ENCODE peak calls at places on chromosomes 3 and 15, in nine cellular contexts. One of them, this sample, is unnamed.

GRCh38 chr3:186790261-186790981 is 7.0 kb downstream of the EIF4A2 start:
- DNase-seq in fibroblast of mammary gland: peak; percentile 72
- DNase-seq in left lung: no peak
- DNase-seq in Calu3: no peak
- DNase-seq in mucosa of descending colon: no peak
- DNase-seq in AG09319: no peak
- DNase-seq in esophagus squamous epithelium: no peak
- DNase-seq in GM13977: no peak
- DNase-seq in BE2C: peak; percentile 14
- DNase-seq in this sample: no peak

GRCh38 chr15:58396181-58396580 is 35.6 kb upstream of the LIPC start:
- DNase-seq in Calu3: no peak
- DNase-seq in left lung: no peak
- DNase-seq in mucosa of descending colon: no peak
- DNase-seq in AG09319: peak; percentile 83
- DNase-seq in fibroblast of mammary gland: peak; percentile 98
- DNase-seq in esophagus squamous epithelium: no peak
- DNase-seq in BE2C: no peak
- DNase-seq in GM13977: no peak
- DNase-seq in this sample: no peak

GRCh38 chr3:184016820-184017671 is 638 bp downstream of the ABCC5 start:
- DNase-seq in mucosa of descending colon: peak; percentile 73
- DNase-seq in Calu3: peak; percentile 78
- DNase-seq in left lung: peak; percentile 95
- DNase-seq in BE2C: peak; percentile 81
- DNase-seq in fibroblast of mammary gland: peak; percentile 51
- DNase-seq in esophagus squamous epithelium: no peak
- DNase-seq in GM13977: peak; percentile 78
- DNase-seq in AG09319: no peak
- DNase-seq in this sample: no peak

GRCh38 chr15:89335289-89336041 is 841 bp upstream of the POLG start:
- DNase-seq in left lung: no peak
- DNase-seq in Calu3: no peak
- DNase-seq in GM13977: no peak
- DNase-seq in BE2C: peak; percentile 78
- DNase-seq in fibroblast of mammary gland: no peak
- DNase-seq in mucosa of descending colon: peak; percentile 71
- DNase-seq in AG09319: no peak
- DNase-seq in esophagus squamous epithelium: no peak
- DNase-seq in this sample: no peak

GRCh38 chr3:104943931-104944330 is 422.8 kb upstream of the ALCAM start:
- DNase-seq in esophagus squamous epithelium: no peak
- DNase-seq in GM13977: no peak
- DNase-seq in AG09319: no peak
- DNase-seq in mucosa of descending colon: no peak
- DNase-seq in BE2C: no peak
- DNase-seq in left lung: no peak
- DNase-seq in fibroblast of mammary gland: peak; percentile 43
- DNase-seq in Calu3: no peak
- DNase-seq in this sample: no peak

GRCh38 chr3:43423142-43423541 is 136.8 kb downstream of the SNRK start:
- DNase-seq in BE2C: peak; percentile 61
- DNase-seq in Calu3: no peak
- DNase-seq in esophagus squamous epithelium: no peak
- DNase-seq in AG09319: no peak
- DNase-seq in mucosa of descending colon: no peak
- DNase-seq in fibroblast of mammary gland: peak; percentile 76
- DNase-seq in GM13977: no peak
- DNase-seq in left lung: no peak
- DNase-seq in this sample: no peak

GRCh38 chr3:39812537-39812936 is 3.1 kb downstream of the MYRIP start:
- DNase-seq in mucosa of descending colon: no peak
- DNase-seq in BE2C: peak; percentile 29
- DNase-seq in fibroblast of mammary gland: no peak
- DNase-seq in AG09319: no peak
- DNase-seq in GM13977: no peak
- DNase-seq in Calu3: peak; percentile 30
- DNase-seq in left lung: no peak
- DNase-seq in esophagus squamous epithelium: no peak
- DNase-seq in this sample: no peak

GRCh38 chr3:13657660-13658435 is 108.9 kb downstream of the FBLN2 start:
- DNase-seq in mucosa of descending colon: no peak
- DNase-seq in Calu3: peak; percentile 80
- DNase-seq in esophagus squamous epithelium: no peak
- DNase-seq in GM13977: peak; percentile 91
- DNase-seq in left lung: no peak
- DNase-seq in BE2C: peak; percentile 59
- DNase-seq in AG09319: no peak
- DNase-seq in fibroblast of mammary gland: peak; percentile 27
- DNase-seq in this sample: no peak

GRCh38 chr3:131072845-131073244 is 46.2 kb downstream of the NEK11 start:
- DNase-seq in mucosa of descending colon: no peak
- DNase-seq in Calu3: no peak
- DNase-seq in esophagus squamous epithelium: no peak
- DNase-seq in left lung: no peak
- DNase-seq in BE2C: peak; percentile 44
- DNase-seq in fibroblast of mammary gland: peak; percentile 72
- DNase-seq in AG09319: peak; percentile 14
- DNase-seq in GM13977: no peak
- DNase-seq in this sample: no peak

GRCh38 chr3:32399030-32399620 is 7.5 kb downstream of the CMTM7 start:
- DNase-seq in fibroblast of mammary gland: peak; percentile 72
- DNase-seq in BE2C: peak; percentile 40
- DNase-seq in left lung: no peak
- DNase-seq in AG09319: no peak
- DNase-seq in mucosa of descending colon: no peak
- DNase-seq in GM13977: peak; percentile 58
- DNase-seq in Calu3: peak; percentile 53
- DNase-seq in esophagus squamous epithelium: no peak
- DNase-seq in this sample: no peak

DNA sequence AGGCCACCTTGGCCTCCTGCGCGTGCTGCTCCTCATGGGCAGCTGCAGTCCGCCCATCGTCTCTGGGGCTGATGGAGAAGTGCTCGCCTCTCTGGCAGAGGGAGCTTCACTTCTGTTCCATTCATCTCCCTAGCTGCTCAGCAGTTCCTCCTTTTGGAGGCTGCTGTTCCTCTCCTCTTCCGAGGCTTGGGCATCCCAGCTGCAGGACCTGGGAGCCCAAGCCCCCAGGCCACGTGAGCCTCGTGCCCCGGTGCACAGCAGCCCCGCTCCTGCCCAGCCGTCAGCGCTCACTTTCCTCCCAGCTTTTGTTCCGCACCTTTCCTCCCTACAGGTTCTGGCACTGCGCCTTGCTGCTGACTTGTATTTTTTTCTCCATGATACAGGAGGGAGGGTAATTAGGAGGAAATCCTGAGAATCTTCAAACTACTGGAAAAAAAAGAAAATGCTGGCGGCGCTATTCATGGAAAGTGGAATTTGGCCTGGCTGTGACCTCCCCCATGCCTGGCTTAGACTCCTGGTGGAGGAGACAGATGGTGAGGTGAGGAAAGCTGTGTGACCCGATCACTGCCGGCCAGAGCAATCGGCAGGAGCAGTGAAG is 210.1 kb downstream of the CHST2 start:
- DNase-seq in mucosa of descending colon: no peak
- DNase-seq in esophagus squamous epithelium: no peak
- DNase-seq in BE2C: no peak
- DNase-seq in GM13977: no peak
- DNase-seq in Calu3: no peak
- DNase-seq in left lung: peak; percentile 41
- DNase-seq in fibroblast of mammary gland: peak; percentile 43
- DNase-seq in AG09319: no peak
- DNase-seq in this sample: no peak
- TF ChIP-seq CTCF in mucosa of descending colon: no peak
- TF ChIP-seq CTCF in esophagus squamous epithelium: no peak
- TF ChIP-seq CTCF in BE2C: no peak
- TF ChIP-seq CTCF in GM13977: no peak
- TF ChIP-seq CTCF in Calu3: no peak
- TF ChIP-seq CTCF in left lung: no peak
- TF ChIP-seq CTCF in fibroblast of mammary gland: no peak
- TF ChIP-seq CTCF in AG09319: no peak
- TF ChIP-seq CTCF in this sample: no peak

GRCh38 chr3:127822836-127823589 is 698 bp upstream of the MGLL start:
- DNase-seq in mucosa of descending colon: peak; percentile 81
- DNase-seq in BE2C: peak; percentile 48
- DNase-seq in AG09319: no peak
- DNase-seq in left lung: peak; percentile 91
- DNase-seq in Calu3: peak; percentile 52
- DNase-seq in GM13977: peak; percentile 75
- DNase-seq in fibroblast of mammary gland: no peak
- DNase-seq in esophagus squamous epithelium: no peak
- DNase-seq in this sample: peak; percentile 61
- TF ChIP-seq CTCF in mucosa of descending colon: no peak
- TF ChIP-seq CTCF in BE2C: no peak
- TF ChIP-seq CTCF in AG09319: peak; percentile 35
- TF ChIP-seq CTCF in left lung: no peak
- TF ChIP-seq CTCF in Calu3: no peak
- TF ChIP-seq CTCF in GM13977: peak; percentile 49
- TF ChIP-seq CTCF in fibroblast of mammary gland: no peak
- TF ChIP-seq CTCF in esophagus squamous epithelium: peak; percentile 14
- TF ChIP-seq CTCF in this sample: peak; percentile 18

GRCh38 chr3:50256978-50257890 is 11.7 kb upstream of the SEMA3B start:
- DNase-seq in GM13977: no peak
- DNase-seq in esophagus squamous epithelium: no peak
- DNase-seq in fibroblast of mammary gland: no peak
- DNase-seq in AG09319: no peak
- DNase-seq in BE2C: peak; percentile 59
- DNase-seq in Calu3: peak; percentile 78
- DNase-seq in mucosa of descending colon: no peak
- DNase-seq in left lung: no peak
- DNase-seq in this sample: no peak
- TF ChIP-seq CTCF in GM13977: peak; percentile 51
- TF ChIP-seq CTCF in esophagus squamous epithelium: peak; percentile 34
- TF ChIP-seq CTCF in fibroblast of mammary gland: peak; percentile 60
- TF ChIP-seq CTCF in AG09319: peak; percentile 55
- TF ChIP-seq CTCF in BE2C: peak; percentile 63
- TF ChIP-seq CTCF in Calu3: peak; percentile 72
- TF ChIP-seq CTCF in mucosa of descending colon: peak; percentile 48
- TF ChIP-seq CTCF in left lung: peak; percentile 18
- TF ChIP-seq CTCF in this sample: peak; percentile 51

GRCh38 chr15:80915462-80915861 is 74.2 kb downstream of the MESD start:
- DNase-seq in BE2C: no peak
- DNase-seq in GM13977: no peak
- DNase-seq in fibroblast of mammary gland: no peak
- DNase-seq in AG09319: no peak
- DNase-seq in Calu3: no peak
- DNase-seq in left lung: no peak
- DNase-seq in mucosa of descending colon: no peak
- DNase-seq in esophagus squamous epithelium: no peak
- DNase-seq in this sample: no peak
- TF ChIP-seq CTCF in BE2C: no peak
- TF ChIP-seq CTCF in GM13977: no peak
- TF ChIP-seq CTCF in fibroblast of mammary gland: no peak
- TF ChIP-seq CTCF in AG09319: no peak
- TF ChIP-seq CTCF in Calu3: no peak
- TF ChIP-seq CTCF in left lung: no peak
- TF ChIP-seq CTCF in mucosa of descending colon: no peak
- TF ChIP-seq CTCF in esophagus squamous epithelium: no peak
- TF ChIP-seq CTCF in this sample: no peak

GRCh38 chr3:115913069-115913686 is 289.9 kb downstream of the GAP43 start:
- DNase-seq in Calu3: no peak
- DNase-seq in GM13977: no peak
- DNase-seq in AG09319: no peak
- DNase-seq in BE2C: no peak
- DNase-seq in mucosa of descending colon: no peak
- DNase-seq in fibroblast of mammary gland: peak; percentile 16
- DNase-seq in left lung: no peak
- DNase-seq in esophagus squamous epithelium: no peak
- DNase-seq in this sample: no peak
- TF ChIP-seq CTCF in Calu3: no peak
- TF ChIP-seq CTCF in GM13977: peak; percentile 30
- TF ChIP-seq CTCF in AG09319: peak; percentile 28
- TF ChIP-seq CTCF in BE2C: peak; percentile 39
- TF ChIP-seq CTCF in mucosa of descending colon: no peak
- TF ChIP-seq CTCF in fibroblast of mammary gland: peak; percentile 41
- TF ChIP-seq CTCF in left lung: peak; percentile 20
- TF ChIP-seq CTCF in esophagus squamous epithelium: no peak
- TF ChIP-seq CTCF in this sample: no peak

DNA sequence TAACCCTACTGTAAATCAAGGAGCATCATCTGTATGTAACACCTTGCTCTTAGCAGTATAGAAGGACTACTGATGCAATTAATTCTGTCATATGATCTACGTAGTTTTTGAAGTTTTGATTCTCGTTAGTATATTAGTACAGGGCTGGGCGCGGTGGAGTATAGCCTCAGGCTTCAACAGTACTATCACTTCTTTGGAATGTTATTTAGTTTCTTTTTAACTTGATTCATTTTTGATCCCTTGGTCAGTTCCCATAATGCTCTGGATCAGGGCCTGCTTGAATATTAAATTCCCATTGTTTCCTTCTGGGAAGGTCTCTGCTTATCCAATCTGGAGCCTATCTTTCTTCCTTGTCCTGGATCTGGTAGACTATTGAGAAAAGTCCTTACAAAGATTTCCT is 23.9 kb upstream of the AP4E1 start:
- DNase-seq in AG09319: no peak
- DNase-seq in mucosa of descending colon: no peak
- DNase-seq in esophagus squamous epithelium: no peak
- DNase-seq in GM13977: no peak
- DNase-seq in left lung: no peak
- DNase-seq in Calu3: no peak
- DNase-seq in fibroblast of mammary gland: peak; percentile 35
- DNase-seq in BE2C: no peak
- DNase-seq in this sample: no peak
- TF ChIP-seq CTCF in AG09319: no peak
- TF ChIP-seq CTCF in mucosa of descending colon: no peak
- TF ChIP-seq CTCF in esophagus squamous epithelium: no peak
- TF ChIP-seq CTCF in GM13977: no peak
- TF ChIP-seq CTCF in left lung: no peak
- TF ChIP-seq CTCF in Calu3: no peak
- TF ChIP-seq CTCF in fibroblast of mammary gland: no peak
- TF ChIP-seq CTCF in BE2C: no peak
- TF ChIP-seq CTCF in this sample: no peak

DNA sequence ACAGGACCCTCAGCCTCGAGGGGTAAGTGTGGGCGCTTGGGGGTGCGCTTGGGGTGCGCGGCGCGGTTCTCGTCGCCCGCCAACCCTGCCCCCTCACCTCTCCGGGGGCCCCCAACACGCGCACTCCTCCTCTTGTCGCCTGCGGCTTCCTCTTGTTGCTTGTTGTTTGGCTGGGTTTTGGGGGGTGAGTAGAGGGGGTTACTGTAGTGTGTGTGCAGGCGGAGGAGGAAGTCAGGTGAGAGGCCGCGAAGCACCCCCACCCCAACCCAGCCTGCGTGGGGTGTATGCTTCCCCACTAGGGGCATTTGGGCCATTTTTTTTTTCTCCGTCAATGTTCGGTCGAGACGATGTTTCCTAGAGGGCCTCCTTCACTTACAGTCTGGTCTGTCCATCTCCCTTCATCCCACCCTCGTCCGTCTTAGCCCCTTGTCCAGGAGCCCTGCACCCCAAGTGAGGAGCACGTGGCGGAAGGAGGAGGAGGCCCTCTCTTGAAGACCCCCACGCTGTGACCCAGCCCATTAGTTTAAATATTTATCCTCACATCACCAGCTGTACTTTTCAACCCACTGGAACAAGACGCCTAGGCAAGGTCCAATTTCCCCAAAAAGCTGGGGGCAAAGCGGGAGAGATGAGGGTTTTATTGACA is 20.4 kb upstream of the SATB1 start:
- DNase-seq in fibroblast of mammary gland: no peak
- DNase-seq in esophagus squamous epithelium: no peak
- DNase-seq in GM13977: peak; percentile 14
- DNase-seq in BE2C: no peak
- DNase-seq in mucosa of descending colon: peak; percentile 73
- DNase-seq in AG09319: no peak
- DNase-seq in Calu3: no peak
- DNase-seq in left lung: no peak
- DNase-seq in this sample: no peak
- TF ChIP-seq CTCF in fibroblast of mammary gland: no peak
- TF ChIP-seq CTCF in esophagus squamous epithelium: no peak
- TF ChIP-seq CTCF in GM13977: no peak
- TF ChIP-seq CTCF in BE2C: no peak
- TF ChIP-seq CTCF in mucosa of descending colon: no peak
- TF ChIP-seq CTCF in AG09319: no peak
- TF ChIP-seq CTCF in Calu3: no peak
- TF ChIP-seq CTCF in left lung: no peak
- TF ChIP-seq CTCF in this sample: peak; percentile 27

This sample was measured in CD14-positive monocyte.